ENCODE peak calls at places on chromosomes 4 and X, in eight cellular contexts. M, Q, L, G, V, U, O and R are unnamed samples.

GRCh38 chrX:13340182-13340791 is 20.4 kb upstream of the ATXN3L start:
- DNase-seq in M (peak), Q (no peak), L (no peak), G (no peak), V (no peak), U (no peak), O (no peak), R (no peak)

GRCh38 chr4:36024901-36025610 is 219.3 kb downstream of the ARAP2 start:
- DNase-seq in M (no peak), Q (no peak), L (no peak), G (no peak), V (no peak), U (no peak), O (no peak), R (no peak)

GRCh38 chr4:67106846-67107467 is 438.3 kb downstream of the CENPC start:
- DNase-seq in M (no peak), Q (no peak), L (no peak), G (no peak), V (no peak), U (no peak), O (no peak), R (no peak)

GRCh38 chrX:88558421-88558820 is 188.6 kb upstream of the CPXCR1 start:
- DNase-seq in M (no peak), Q (no peak), L (no peak), G (no peak), V (no peak), U (no peak), O (no peak), R (no peak)

GRCh38 chr4:7781361-7781760 is 158.3 kb downstream of the AFAP1 start:
- DNase-seq in M (peak), Q (no peak), L (no peak), G (no peak), V (peak), U (peak), O (no peak), R (no peak)

GRCh38 chrX:143296521-143296920 is 220.8 kb downstream of the SPANXN3 start:
- DNase-seq in M (no peak), Q (no peak), L (no peak), G (no peak), V (no peak), U (no peak), O (no peak), R (no peak)

GRCh38 chr4:140188975-140189374 is 35.0 kb upstream of the MAML3 start:
- DNase-seq in M (peak), Q (no peak), L (no peak), G (peak), V (peak), U (no peak), O (no peak), R (no peak)

GRCh38 chr4:132642196-132642817 is 506.8 kb upstream of the PCDH10 start:
- DNase-seq in M (peak), Q (peak), L (no peak), G (peak), V (peak), U (no peak), O (no peak), R (no peak)

GRCh38 chr4:182143086-182143821 is 99.9 kb upstream of the TENM3 start:
- DNase-seq in M (peak), Q (no peak), L (peak), G (peak), V (peak), U (no peak), O (no peak), R (no peak)

GRCh38 chrX:17078031-17078730 is 131.7 kb downstream of the REPS2 start:
- DNase-seq in M (peak), Q (no peak), L (no peak), G (peak), V (peak), U (no peak), O (no peak), R (no peak)

GRCh38 chr4:140626982-140627381 is 58.2 kb upstream of the UCP1 start:
- DNase-seq in M (no peak), Q (no peak), L (no peak), G (no peak), V (no peak), U (no peak), O (no peak), R (no peak)

GRCh38 chr4:183659919-183660318 is 826 bp downstream of the TRAPPC11 start:
- DNase-seq in M (peak), Q (no peak), L (no peak), G (no peak), V (no peak), U (no peak), O (no peak), R (no peak)

GRCh38 chrX:13128104-13128503 is 83.7 kb upstream of the FAM9C start:
- DNase-seq in M (peak), Q (no peak), L (no peak), G (no peak), V (no peak), U (no peak), O (no peak), R (no peak)

GRCh38 chrX:37872303-37872655 is 24.9 kb upstream of the DYNLT3 start:
- DNase-seq in M (no peak), Q (no peak), L (no peak), G (no peak), V (no peak), U (no peak), O (no peak), R (no peak)

GRCh38 chr4:109325698-109326097 is 23.2 kb upstream of the COL25A1 start:
- DNase-seq in M (no peak), Q (no peak), L (no peak), G (no peak), V (no peak), U (no peak), O (no peak), R (no peak)

GRCh38 chrX:151174581-151175282 is 1.7 kb upstream of the GPR50 start:
- DNase-seq in M (no peak), Q (no peak), L (no peak), G (no peak), V (no peak), U (no peak), O (no peak), R (no peak)

GRCh38 chr4:61374612-61374920 is 174.4 kb downstream of the ADGRL3 start:
- DNase-seq in M (no peak), Q (no peak), L (no peak), G (no peak), V (peak), U (no peak), O (no peak), R (no peak)